ENCODE peak calls at places on chromosome 16, in four cellular contexts. R is HepG2, C is K562, N is SK-N-SH. E is an unnamed sample.

GRCh38 chr16:3182608-3183444 is 5.2 kb upstream of the OR1F1 start:
- DNase-seq in R (peak), N (peak), C (peak), E (no peak)

GRCh38 chr16:52553322-52553721 is 6.4 kb upstream of the TOX3 start:
- DNase-seq in N (no peak), R (no peak), C (no peak), E (no peak)

GRCh38 chr16:19907161-19907992 is 22.7 kb upstream of the GPRC5B start:
- DNase-seq in N (peak), C (peak), R (peak), E (peak)

GRCh38 chr16:67163164-67163902 is 1.2 kb upstream of the HSF4 start:
- DNase-seq in C (no peak), R (no peak), N (peak), E (no peak)

GRCh38 chr16:2025878-2026460 is 733 bp upstream of the NHERF2 start:
- DNase-seq in R (no peak), C (no peak), N (no peak), E (no peak)

GRCh38 chr16:8632675-8633182 is 11.2 kb downstream of the METTL22 start:
- DNase-seq in R (no peak), N (no peak), C (no peak), E (peak)

GRCh38 chr16:4386951-4387565 is 15.4 kb downstream of the VASN start:
- DNase-seq in N (no peak), C (no peak), R (no peak), E (no peak)

GRCh38 chr16:29729116-29729521 is 16.7 kb downstream of the C16orf54 start:
- DNase-seq in C (peak), N (peak), R (peak), E (no peak)

GRCh38 chr16:2047330-2048115 is at the start of the genes NTHL1 and TSC2:
- DNase-seq in R (peak), C (peak), N (peak), E (peak)

GRCh38 chr16:57306676-57307341 is 22.3 kb upstream of the PLLP start:
- DNase-seq in R (no peak), C (no peak), N (no peak), E (no peak)

GRCh38 chr16:57305159-57305811 is 20.8 kb upstream of the PLLP start:
- DNase-seq in R (peak), N (no peak), C (no peak), E (no peak)

GRCh38 chr16:57303021-57303909 is 18.8 kb upstream of the PLLP start:
- DNase-seq in R (no peak), C (no peak), N (no peak), E (no peak)

GRCh38 chr16:57303910-57304168 is 19.4 kb upstream of the PLLP start:
- DNase-seq in R (no peak), N (no peak), C (no peak), E (no peak)

GRCh38 chr16:57304169-57305061 is 19.9 kb upstream of the PLLP start:
- DNase-seq in N (no peak), C (no peak), R (peak), E (no peak)
- TF ChIP-seq POLR2AphosphoS5 in N (no peak), C (no peak), R (no peak), E (no peak)

DNA sequence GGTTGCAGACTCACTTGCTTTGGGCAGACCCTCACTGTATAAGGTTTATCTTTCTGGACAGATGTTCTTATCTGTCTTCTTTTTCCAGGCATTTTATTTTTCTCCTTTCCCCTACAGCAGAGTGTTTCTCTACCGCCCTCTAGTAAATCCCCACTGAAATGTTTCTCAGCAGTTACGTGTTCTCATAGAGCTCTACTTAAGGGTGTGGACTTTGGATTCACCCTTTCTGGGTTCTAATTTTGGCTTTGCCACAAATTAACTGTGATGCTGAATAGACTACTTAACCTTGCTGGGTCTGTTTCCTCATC is 2.0 kb downstream of the ADAT1 start:
- DNase-seq in N (peak), C (peak), R (peak), E (peak)
- TF ChIP-seq GABPA in N (no peak), C (no peak), R (no peak), E (no peak)

GRCh38 chr16:30786115-30786935 is 680 bp downstream of the ZNF629 start:
- DNase-seq in R (peak), C (peak), N (peak), E (peak)
- TF ChIP-seq POLR2AphosphoS5 in R (no peak), C (no peak), N (peak), E (no peak)

DNA sequence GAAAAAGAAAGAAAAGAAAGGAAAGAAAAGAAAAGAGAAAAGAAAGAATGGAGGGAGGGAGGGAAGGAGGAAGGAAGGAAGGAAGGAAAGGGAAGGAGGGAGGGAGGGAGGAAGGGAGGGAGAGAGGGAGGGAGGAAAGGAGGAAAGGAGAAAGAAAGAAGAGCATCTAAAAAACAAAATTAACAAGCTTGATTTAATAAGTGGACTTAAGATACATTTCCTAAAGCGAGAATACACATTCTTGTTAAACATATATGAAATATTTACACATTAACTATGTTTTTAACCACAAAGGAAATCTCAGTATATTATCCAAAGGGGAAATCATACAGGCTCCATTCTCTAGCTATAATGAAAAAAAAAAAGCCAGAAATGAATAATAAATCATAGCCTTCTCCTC is 47.3 kb upstream of the IRX5 start:
- DNase-seq in N (no peak), R (no peak), C (no peak), E (no peak)
- TF ChIP-seq GABPA in N (no peak), R (no peak), C (no peak), E (no peak)

GRCh38 chr16:84110527-84110926 is 6.2 kb downstream of the MBTPS1 start:
- DNase-seq in R (no peak), N (no peak), C (no peak), E (no peak)

GRCh38 chr16:84107921-84108320 is 8.8 kb downstream of the MBTPS1 start:
- DNase-seq in C (no peak), R (no peak), N (no peak), E (no peak)

GRCh38 chr16:84115919-84116719 is 623 bp downstream of the MBTPS1 start:
- DNase-seq in N (no peak), C (no peak), R (peak), E (peak)

GRCh38 chr16:84109598-84110325 is 7.0 kb downstream of the MBTPS1 start:
- DNase-seq in N (no peak), R (no peak), C (no peak), E (no peak)

DNA sequence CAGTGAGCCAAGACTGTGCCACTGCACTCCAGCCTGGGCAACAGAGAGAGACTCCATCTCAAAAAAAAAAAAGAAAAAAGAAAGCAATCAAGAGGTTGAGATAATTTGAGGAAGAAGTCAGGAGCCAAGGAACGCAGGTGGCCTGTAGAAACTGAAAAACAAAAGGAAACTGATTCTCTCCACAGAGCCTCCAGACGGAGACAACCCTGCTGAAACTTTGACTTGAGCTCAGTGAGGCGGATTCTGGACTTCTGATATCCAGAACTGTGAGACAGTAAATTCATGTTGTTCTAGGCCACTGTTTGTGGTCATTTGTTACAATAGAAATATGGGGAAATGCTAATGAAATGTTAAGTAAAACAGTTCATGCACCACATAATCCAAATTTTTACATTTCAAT is 5.3 kb downstream of the MBTPS1 start:
- DNase-seq in R (no peak), C (no peak), N (no peak), E (no peak)
- TF ChIP-seq POLR2AphosphoS5 in R (no peak), C (no peak), N (no peak), E (no peak)

E was measured in HL-60.